ENCODE peak calls at places on chromosomes 3 and 15, in five cellular contexts. Y, C, F, V and G are unnamed samples.

GRCh38 chr15:97748576-97748975 is 211.9 kb upstream of the ARRDC4 start:
- DNase-seq in Y (no peak), C (no peak), F (no peak), V (no peak), G (no peak)

GRCh38 chr3:50430186-50430585 is 70.9 kb upstream of the TMEM115 start:
- DNase-seq in Y (no peak), C (no peak), F (no peak), V (no peak), G (no peak)

GRCh38 chr15:70856884-70857546 is 3.1 kb upstream of the LARP6 start:
- DNase-seq in Y (peak), C (no peak), F (peak), V (peak), G (peak)

GRCh38 chr3:178618907-178619306 is 82.7 kb downstream of the KCNMB2 start:
- DNase-seq in Y (no peak), C (no peak), F (no peak), V (no peak), G (no peak)

GRCh38 chr3:114179575-114179974 is 723 bp upstream of the DRD3 start:
- DNase-seq in Y (no peak), C (peak), F (peak), V (peak), G (peak)

GRCh38 chr3:141114816-141115458 is 63.8 kb downstream of the SPSB4 start:
- DNase-seq in Y (no peak), C (no peak), F (no peak), V (no peak), G (no peak)

GRCh38 chr3:8709801-8710524 is 23.6 kb upstream of the CAV3 start:
- DNase-seq in Y (no peak), C (no peak), F (no peak), V (no peak), G (no peak)

GRCh38 chr3:124850633-124851032 is 36.5 kb downstream of the ITGB5 start:
- DNase-seq in Y (no peak), C (no peak), F (peak), V (no peak), G (peak)

GRCh38 chr3:197494366-197495058 is 61.3 kb downstream of the BDH1 start:
- DNase-seq in Y (no peak), C (no peak), F (peak), V (no peak), G (peak)

GRCh38 chr3:108106031-108106430 is 15.2 kb upstream of the CD47 start:
- DNase-seq in Y (no peak), C (no peak), F (peak), V (no peak), G (peak)

GRCh38 chr3:184085389-184085852 is 11.4 kb upstream of the HTR3E start:
- DNase-seq in Y (no peak), C (peak), F (no peak), V (no peak), G (peak)

GRCh38 chr15:95557226-95558046 is 773.1 kb upstream of the NR2F2 start:
- DNase-seq in Y (no peak), C (peak), F (peak), V (peak), G (peak)
- H3K4me3 ChIP-seq in Y (no peak), C (no peak), F (no peak), V (no peak), G (no peak)

DNA sequence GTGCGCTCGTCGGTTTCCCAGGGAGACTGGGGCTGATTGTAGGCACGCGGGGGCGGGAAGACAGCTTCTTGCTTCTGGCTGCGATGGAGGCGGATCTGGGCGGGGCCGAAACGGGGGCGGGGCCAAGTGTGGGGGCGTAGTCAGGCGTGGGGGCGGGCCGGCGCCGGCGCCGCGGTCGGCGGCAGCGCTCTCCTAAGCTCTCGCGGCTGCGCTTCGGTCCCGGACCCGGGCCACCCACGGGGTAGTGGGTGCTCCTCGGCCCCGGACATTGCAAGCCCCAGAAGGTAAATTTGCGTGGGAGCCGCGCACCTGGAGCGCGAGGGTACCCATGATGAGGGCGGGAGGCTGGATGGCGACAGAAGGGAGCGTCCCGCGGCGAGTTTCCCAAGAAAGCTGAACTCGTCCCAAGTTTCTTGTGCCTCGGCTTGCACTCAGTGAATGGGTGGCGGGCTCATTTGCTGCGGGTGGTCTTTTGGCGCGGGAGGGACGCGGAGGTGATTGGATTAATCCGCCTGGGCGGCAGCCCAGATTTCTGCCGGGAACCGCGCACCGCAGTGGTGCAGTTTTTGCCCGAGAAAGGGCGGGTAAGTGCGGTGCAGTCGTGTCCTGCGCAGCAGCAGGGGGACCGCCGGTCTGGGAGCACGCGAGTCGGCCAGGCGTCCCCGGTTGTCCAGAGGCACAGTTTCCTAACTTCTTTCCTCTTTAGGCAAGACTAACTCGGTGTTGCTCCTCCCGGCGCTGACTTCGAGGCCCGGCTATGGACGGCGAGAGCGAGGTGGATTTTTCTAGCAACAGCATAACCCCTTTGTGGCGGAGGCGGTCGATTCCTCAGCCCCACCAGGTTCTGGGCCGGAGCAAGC is at the start of gene ARHGEF26:
- DNase-seq in Y (peak), C (peak), F (peak), V (peak), G (peak)
- H3K4me3 ChIP-seq in Y (peak), C (no peak), F (peak), V (peak), G (peak)

DNA sequence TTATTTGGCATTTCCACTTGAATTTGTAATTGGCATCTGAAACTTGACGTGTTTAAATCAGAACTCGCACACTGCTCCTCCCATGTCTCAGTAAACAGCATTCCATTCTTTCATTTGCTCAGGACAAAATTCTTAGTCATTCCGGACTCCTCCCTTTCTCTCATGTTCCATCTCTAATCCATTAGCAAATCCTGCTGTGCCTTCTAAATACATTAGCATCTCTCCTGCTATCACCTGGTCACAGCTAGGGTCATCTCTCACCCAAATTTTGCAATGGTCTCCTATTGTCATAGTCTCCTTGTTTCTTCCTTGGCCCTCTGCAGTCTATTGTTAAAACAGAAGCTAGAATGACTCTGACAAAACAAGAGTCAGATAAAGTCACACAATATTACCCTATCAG is 119.9 kb upstream of the CADPS start:
- DNase-seq in Y (no peak), C (no peak), F (no peak), V (no peak), G (no peak)
- H3K4me3 ChIP-seq in Y (no peak), C (no peak), F (no peak), V (no peak), G (no peak)

GRCh38 chr3:64344721-64345207 is 119.5 kb upstream of the PRICKLE2 start:
- DNase-seq in Y (no peak), C (no peak), F (peak), V (no peak), G (peak)

GRCh38 chr3:64343692-64344440 is 118.6 kb upstream of the PRICKLE2 start:
- DNase-seq in Y (no peak), C (no peak), F (peak), V (no peak), G (peak)

GRCh38 chr3:64342940-64343691 is 117.8 kb upstream of the PRICKLE2 start:
- DNase-seq in Y (no peak), C (no peak), F (peak), V (peak), G (peak)

GRCh38 chr3:64341355-64341754 is 116.1 kb upstream of the PRICKLE2 start:
- DNase-seq in Y (no peak), C (no peak), F (no peak), V (no peak), G (peak)

GRCh38 chr3:64345351-64345750 is 120.1 kb upstream of the PRICKLE2 start:
- DNase-seq in Y (no peak), C (no peak), F (peak), V (no peak), G (peak)
- H3K4me3 ChIP-seq in Y (no peak), C (no peak), F (no peak), V (no peak), G (no peak)

DNA sequence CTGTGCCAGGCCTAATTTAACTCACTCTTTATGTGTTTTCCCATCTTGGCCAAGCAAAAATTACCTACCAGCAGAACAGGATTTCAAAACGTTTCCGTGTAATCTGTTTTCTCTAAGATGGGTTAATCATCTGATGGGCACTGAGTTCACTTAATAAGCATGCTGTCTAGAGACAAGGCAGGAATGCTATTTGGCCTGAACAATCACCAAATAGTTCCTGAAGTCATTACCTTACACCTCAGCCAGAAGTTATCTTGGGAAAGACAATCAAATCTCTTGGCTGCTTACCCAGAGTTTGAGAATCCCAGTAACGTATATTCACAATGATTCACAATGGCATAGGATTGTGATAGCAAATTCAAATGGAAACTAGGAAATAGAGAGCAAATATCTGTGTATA is 779.1 kb downstream of the CADM2 start:
- DNase-seq in Y (no peak), C (no peak), F (no peak), V (no peak), G (no peak)
- H3K4me3 ChIP-seq in Y (no peak), C (no peak), F (no peak), V (no peak), G (no peak)

GRCh38 chr15:45586990-45587860 is at the start of gene BLOC1S6:
- DNase-seq in Y (peak), C (peak), F (peak), V (peak), G (peak)

GRCh38 chr15:45585069-45585468 is 2.1 kb upstream of the BLOC1S6 start:
- DNase-seq in Y (no peak), C (no peak), F (no peak), V (no peak), G (no peak)

GRCh38 chr15:45588199-45588910 is 1.2 kb downstream of the BLOC1S6 start:
- DNase-seq in Y (no peak), C (peak), F (no peak), V (no peak), G (peak)

GRCh38 chr15:45587861-45588170 is 637 bp downstream of the BLOC1S6 start:
- DNase-seq in Y (no peak), C (no peak), F (no peak), V (no peak), G (no peak)

DNA sequence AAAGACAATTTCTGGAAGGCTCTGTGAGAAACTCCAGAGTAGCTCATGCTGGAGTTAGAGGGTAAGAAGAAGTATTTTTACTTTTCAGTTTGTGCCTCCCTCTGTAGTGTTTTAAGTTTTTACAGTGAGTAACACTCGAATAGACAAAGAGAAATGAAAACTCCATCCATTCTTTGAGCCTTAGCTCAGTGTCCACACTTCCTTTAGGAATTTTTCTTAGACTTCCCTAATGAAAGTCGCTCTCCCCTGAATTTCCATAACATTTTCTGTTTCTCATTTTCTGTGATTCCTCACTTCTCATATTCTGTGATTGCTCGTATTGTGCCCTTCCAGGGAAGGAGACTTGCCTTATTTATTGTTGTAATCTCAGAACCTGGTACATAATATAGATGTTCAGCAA is 2.1 kb downstream of the BLOC1S6 start:
- DNase-seq in Y (no peak), C (no peak), F (no peak), V (no peak), G (no peak)
- H3K4me3 ChIP-seq in Y (no peak), C (peak), F (no peak), V (peak), G (no peak)

GRCh38 chr3:59273976-59274375 is 224.2 kb upstream of the CFAP20DC start:
- DNase-seq in Y (no peak), C (no peak), F (peak), V (no peak), G (peak)

GRCh38 chr3:59271971-59272370 is 222.1 kb upstream of the CFAP20DC start:
- DNase-seq in Y (no peak), C (no peak), F (no peak), V (no peak), G (no peak)

GRCh38 chr3:59280113-59280512 is 230.3 kb upstream of the CFAP20DC start:
- DNase-seq in Y (no peak), C (no peak), F (no peak), V (no peak), G (no peak)

GRCh38 chr3:59277201-59277600 is 227.4 kb upstream of the CFAP20DC start:
- DNase-seq in Y (no peak), C (no peak), F (no peak), V (no peak), G (no peak)
- H3K4me3 ChIP-seq in Y (no peak), C (no peak), F (no peak), V (no peak), G (no peak)

GRCh38 chr3:29644261-29644660 is 363.4 kb downstream of the RBMS3 start:
- DNase-seq in Y (no peak), C (no peak), F (peak), V (peak), G (no peak)

GRCh38 chr3:29644956-29645661 is 364.2 kb downstream of the RBMS3 start:
- DNase-seq in Y (no peak), C (no peak), F (peak), V (no peak), G (no peak)

GRCh38 chr3:29643034-29643425 is 362.2 kb downstream of the RBMS3 start:
- DNase-seq in Y (no peak), C (no peak), F (no peak), V (no peak), G (no peak)

GRCh38 chr3:29639621-29640290 is 358.9 kb downstream of the RBMS3 start:
- DNase-seq in Y (no peak), C (no peak), F (peak), V (no peak), G (peak)

DNA sequence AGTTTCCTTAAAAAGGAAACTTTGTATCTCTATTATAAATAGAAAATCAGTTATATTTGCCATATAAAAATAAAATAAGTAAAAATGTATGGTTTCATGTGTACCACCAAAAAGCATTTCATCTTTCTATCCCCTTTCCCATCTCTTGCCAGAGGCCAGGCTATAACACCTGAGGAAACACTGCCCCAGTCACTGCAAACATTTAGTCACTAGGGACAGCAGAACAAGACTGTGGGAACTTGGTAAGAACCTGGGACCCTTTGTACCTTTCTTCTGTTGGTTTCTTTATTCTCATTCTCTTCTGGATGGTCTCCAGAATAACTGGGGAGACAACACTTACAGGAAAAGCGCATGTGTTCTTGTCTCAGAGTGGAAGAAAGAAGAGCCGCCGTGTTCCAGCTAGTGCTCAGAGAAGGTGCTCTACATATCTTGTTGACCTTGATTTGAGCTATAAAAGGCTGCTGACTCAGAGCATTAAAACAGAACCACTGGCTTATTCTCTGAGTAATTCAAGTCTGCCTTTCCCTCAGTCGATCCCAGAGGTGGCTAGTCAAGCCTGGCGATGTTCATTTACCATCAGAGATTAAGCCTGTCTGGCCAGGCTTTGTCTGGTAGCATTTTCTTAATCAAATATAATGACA is 361.6 kb downstream of the RBMS3 start:
- DNase-seq in Y (no peak), C (no peak), F (peak), V (no peak), G (peak)
- H3K4me3 ChIP-seq in Y (no peak), C (no peak), F (no peak), V (no peak), G (no peak)

GRCh38 chr15:38255690-38256089 is 3.1 kb downstream of the SPRED1 start:
- DNase-seq in Y (no peak), C (no peak), F (no peak), V (no peak), G (no peak)
- H3K4me3 ChIP-seq in Y (peak), C (peak), F (peak), V (peak), G (peak)

GRCh38 chr3:159779883-159780282 is 208.8 kb upstream of the IL12A start:
- DNase-seq in Y (no peak), C (no peak), F (no peak), V (no peak), G (no peak)
- H3K4me3 ChIP-seq in Y (no peak), C (no peak), F (no peak), V (no peak), G (no peak)